ENCODE peak calls at places on chromosome 7, in six cellular contexts. T, S, D, A, B and V are unnamed samples.

GRCh38 chr7:997404-998395 is 14.7 kb downstream of the CYP2W1 start:
- DNase-seq in T (no peak), S (no peak), D (no peak), A (no peak), B (peak), V (no peak)

GRCh38 chr7:29627631-29628030 is 64.0 kb downstream of the PRR15 start:
- DNase-seq in T (no peak), S (no peak), D (no peak), A (no peak), B (no peak), V (no peak)

GRCh38 chr7:82122290-82122689 is 321.3 kb downstream of the CACNA2D1 start:
- DNase-seq in T (no peak), S (no peak), D (no peak), A (no peak), B (no peak), V (no peak)

GRCh38 chr7:112204072-112204775 is 2.0 kb downstream of the DOCK4 start:
- DNase-seq in T (no peak), S (no peak), D (no peak), A (no peak), B (no peak), V (no peak)

GRCh38 chr7:66758964-66759628 is 18.6 kb downstream of the RABGEF1 start:
- DNase-seq in T (no peak), S (no peak), D (no peak), A (no peak), B (no peak), V (no peak)

GRCh38 chr7:75033064-75033463 is 40.5 kb downstream of the RCC1L start:
- DNase-seq in T (peak), S (no peak), D (peak), A (no peak), B (peak), V (no peak)

GRCh38 chr7:37921340-37921805 is 933 bp downstream of the EPDR1 start:
- DNase-seq in T (no peak), S (no peak), D (peak), A (no peak), B (peak), V (no peak)

GRCh38 chr7:24978837-24979469 is 1.0 kb downstream of the OSBPL3 start:
- DNase-seq in T (no peak), S (no peak), D (no peak), A (no peak), B (no peak), V (no peak)

GRCh38 chr7:90432752-90433151 is 29.5 kb downstream of the CLDN12 start:
- DNase-seq in T (no peak), S (no peak), D (no peak), A (no peak), B (no peak), V (no peak)

GRCh38 chr7:120843121-120843520 is 14.8 kb downstream of the TSPAN12 start:
- DNase-seq in T (no peak), S (no peak), D (no peak), A (no peak), B (no peak), V (no peak)

GRCh38 chr7:31192996-31193395 is 140.9 kb downstream of the ADCYAP1R1 start:
- DNase-seq in T (peak), S (no peak), D (peak), A (peak), B (peak), V (peak)

GRCh38 chr7:18828333-18829100 is 288.9 kb downstream of the TWIST1 start:
- DNase-seq in T (no peak), S (no peak), D (no peak), A (no peak), B (no peak), V (no peak)

GRCh38 chr7:123748171-123748733 is 551 bp downstream of the WASL start:
- DNase-seq in T (no peak), S (no peak), D (no peak), A (peak), B (peak), V (no peak)

GRCh38 chr7:121449304-121449703 is 53.2 kb upstream of the FAM3C start:
- DNase-seq in T (no peak), S (no peak), D (no peak), A (no peak), B (no peak), V (no peak)

GRCh38 chr7:22445140-22445722 is 54.8 kb downstream of the STEAP1B start:
- DNase-seq in T (no peak), S (no peak), D (no peak), A (no peak), B (no peak), V (no peak)

GRCh38 chr7:111639894-111640293 is 77.6 kb upstream of the IMMP2L start:
- DNase-seq in T (no peak), S (no peak), D (no peak), A (no peak), B (no peak), V (no peak)

GRCh38 chr7:97499204-97499603 is 232.7 kb upstream of the TAC1 start:
- DNase-seq in T (peak), S (no peak), D (peak), A (peak), B (peak), V (no peak)

GRCh38 chr7:75608451-75609122 is 116.5 kb downstream of the SPDYE5 start:
- DNase-seq in T (no peak), S (no peak), D (no peak), A (no peak), B (no peak), V (no peak)

GRCh38 chr7:144048648-144049047 is at the start of gene OR2A5:
- DNase-seq in T (no peak), S (no peak), D (no peak), A (no peak), B (no peak), V (no peak)

GRCh38 chr7:88396295-88396947 is 89.7 kb upstream of the STEAP4 start:
- DNase-seq in T (no peak), S (no peak), D (no peak), A (no peak), B (no peak), V (no peak)

GRCh38 chr7:35185908-35186731 is 67.8 kb downstream of the TBX20 start:
- DNase-seq in T (no peak), S (no peak), D (no peak), A (no peak), B (peak), V (no peak)
- TF ChIP-seq POLR2A in T (no peak), S (no peak), D (no peak), A (no peak), B (no peak), V (no peak)

DNA sequence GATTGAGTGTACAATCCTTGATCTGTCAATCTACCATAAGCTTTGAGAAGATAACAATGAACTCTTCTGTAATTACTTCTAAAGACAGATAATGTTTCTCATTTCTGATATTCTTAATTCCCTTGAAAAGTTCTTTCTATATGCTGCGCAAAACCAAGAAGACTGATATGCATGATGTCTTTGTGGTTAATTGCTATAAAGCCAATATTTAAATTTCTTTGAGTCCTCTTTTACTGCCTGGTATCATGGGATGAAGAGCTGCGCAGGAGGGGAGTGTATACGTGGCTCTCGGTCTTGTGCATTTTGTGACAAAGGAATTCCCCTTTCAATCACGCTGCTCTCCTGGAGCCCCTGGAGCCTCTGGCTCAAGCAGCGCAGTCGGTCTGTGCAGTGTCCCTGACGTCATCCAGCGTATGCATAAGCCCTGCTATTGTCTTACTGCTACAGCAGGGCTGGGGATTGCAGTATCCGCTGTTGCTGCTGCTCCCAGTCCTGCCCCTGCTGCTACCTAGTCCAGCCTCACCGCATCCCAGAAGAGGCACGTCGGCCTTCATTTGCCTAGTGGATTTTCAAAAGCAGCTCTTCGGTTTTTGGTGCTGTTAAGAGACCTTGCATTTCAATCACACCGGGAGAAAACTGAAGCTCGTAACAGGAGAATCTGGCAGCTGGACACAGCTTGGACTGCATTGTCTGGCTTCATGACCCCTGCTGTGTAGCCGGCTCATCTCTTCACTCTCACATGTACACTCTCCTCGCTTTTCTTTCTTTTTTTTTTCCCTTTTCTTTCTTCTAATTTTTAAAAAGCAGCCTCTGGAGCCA is 66.7 kb downstream of the ST7 start:
- DNase-seq in T (no peak), S (no peak), D (no peak), A (no peak), B (peak), V (no peak)
- TF ChIP-seq POLR2AphosphoS5 in T (no peak), S (no peak), D (no peak), A (no peak), B (no peak), V (no peak)

GRCh38 chr7:5637415-5637814 is 144.0 kb downstream of the RNF216 start:
- DNase-seq in T (no peak), S (no peak), D (no peak), A (no peak), B (no peak), V (no peak)

GRCh38 chr7:5647816-5648215 is 133.6 kb downstream of the RNF216 start:
- DNase-seq in T (no peak), S (no peak), D (no peak), A (no peak), B (no peak), V (no peak)

GRCh38 chr7:5646846-5647245 is 134.6 kb downstream of the RNF216 start:
- DNase-seq in T (no peak), S (no peak), D (no peak), A (no peak), B (no peak), V (no peak)

GRCh38 chr7:5638994-5639393 is 142.5 kb downstream of the RNF216 start:
- DNase-seq in T (no peak), S (no peak), D (no peak), A (no peak), B (no peak), V (no peak)

DNA sequence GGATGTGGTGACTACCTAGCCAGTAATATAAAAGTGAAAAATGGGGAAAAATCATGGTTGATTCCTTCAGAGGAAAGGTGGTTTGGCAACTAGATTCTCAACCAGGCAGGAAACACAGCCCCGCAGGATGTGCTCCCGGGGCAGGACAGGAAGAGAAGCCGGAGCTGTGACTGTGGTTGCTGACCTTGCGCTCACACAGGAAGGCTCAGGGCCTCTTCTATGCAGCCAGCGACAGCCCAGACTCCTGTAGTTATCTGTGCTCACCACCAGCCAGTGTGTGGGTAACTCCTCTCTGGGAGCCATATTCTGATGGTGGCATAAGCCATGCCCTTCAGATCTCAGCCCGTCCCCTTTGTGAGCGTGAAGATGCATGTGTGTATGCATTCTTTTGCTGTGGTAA is 138.2 kb downstream of the RNF216 start:
- DNase-seq in T (no peak), S (no peak), D (no peak), A (no peak), B (no peak), V (no peak)
- TF ChIP-seq TAF1 in T (no peak), S (no peak), D (no peak), A (no peak), B (no peak), V (no peak)

DNA sequence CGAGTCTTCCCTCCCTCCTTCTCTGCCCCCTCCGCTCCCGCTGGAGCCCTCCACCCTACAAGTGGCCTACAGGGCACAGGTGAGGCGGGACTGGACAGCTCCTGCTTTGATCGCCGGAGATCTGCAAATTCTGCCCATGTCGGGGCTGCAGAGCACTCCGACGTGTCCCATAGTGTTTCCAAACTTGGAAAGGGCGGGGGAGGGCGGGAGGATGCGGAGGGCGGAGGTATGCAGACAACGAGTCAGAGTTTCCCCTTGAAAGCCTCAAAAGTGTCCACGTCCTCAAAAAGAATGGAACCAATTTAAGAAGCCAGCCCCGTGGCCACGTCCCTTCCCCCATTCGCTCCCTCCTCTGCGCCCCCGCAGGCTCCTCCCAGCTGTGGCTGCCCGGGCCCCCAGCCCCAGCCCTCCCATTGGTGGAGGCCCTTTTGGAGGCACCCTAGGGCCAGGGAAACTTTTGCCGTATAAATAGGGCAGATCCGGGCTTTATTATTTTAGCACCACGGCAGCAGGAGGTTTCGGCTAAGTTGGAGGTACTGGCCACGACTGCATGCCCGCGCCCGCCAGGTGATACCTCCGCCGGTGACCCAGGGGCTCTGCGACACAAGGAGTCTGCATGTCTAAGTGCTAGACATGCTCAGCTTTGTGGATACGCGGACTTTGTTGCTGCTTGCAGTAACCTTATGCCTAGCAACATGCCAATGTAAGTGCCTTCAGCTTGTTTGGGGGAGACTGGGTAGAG is at the start of gene COL1A2:
- DNase-seq in T (no peak), S (no peak), D (no peak), A (no peak), B (no peak), V (no peak)
- TF ChIP-seq POLR2A in T (peak), S (no peak), D (no peak), A (no peak), B (no peak), V (no peak)

DNA sequence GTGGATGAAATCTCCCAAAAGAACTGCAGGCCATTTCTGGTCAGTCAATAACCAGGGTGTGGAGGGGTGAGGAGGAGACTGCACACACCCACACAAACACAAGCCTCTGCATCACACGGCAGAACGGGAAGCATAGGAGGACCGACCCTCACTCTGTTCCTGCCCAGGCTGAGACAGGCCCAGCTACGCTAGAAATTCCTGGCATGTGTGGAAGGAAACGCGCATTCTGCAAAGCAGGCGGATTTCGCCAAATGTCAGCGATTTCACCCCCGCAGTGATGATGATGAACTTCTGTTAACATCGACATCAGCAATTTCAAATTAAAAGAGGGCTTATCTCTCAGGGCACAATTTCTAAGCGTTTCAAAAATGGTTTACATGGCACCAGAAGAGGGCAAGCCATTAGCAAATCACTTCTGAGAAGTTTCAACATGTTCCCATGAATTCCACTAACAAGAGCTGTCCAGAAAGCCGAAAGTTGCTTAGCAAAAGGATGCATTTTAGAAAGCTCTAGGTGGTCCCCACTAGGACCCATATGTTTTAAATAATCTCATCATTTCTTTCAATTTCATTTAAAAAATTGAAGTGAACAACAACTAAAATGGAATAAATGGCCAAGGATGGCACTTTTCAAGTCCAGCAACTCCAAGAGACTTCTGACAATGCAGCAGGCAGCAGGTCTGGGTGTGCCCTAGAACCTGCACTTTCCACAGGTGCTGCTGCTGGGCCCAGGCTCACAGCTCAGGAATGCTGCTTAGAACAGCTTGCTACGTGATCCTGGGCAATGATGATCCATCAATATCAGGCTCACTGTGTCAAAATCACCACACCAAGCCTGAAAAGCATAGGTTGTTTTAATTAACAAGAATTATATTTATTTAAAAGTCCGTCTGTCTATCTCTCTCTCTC is 148.7 kb downstream of the TNS3 start:
- DNase-seq in T (no peak), S (no peak), D (no peak), A (no peak), B (no peak), V (no peak)
- TF ChIP-seq POLR2AphosphoS5 in T (no peak), S (no peak), D (no peak), A (no peak), B (no peak), V (no peak)

GRCh38 chr7:150958071-150958552 is 20.0 kb downstream of the KCNH2 start:
- DNase-seq in T (no peak), S (no peak), D (no peak), A (no peak), B (no peak), V (no peak)
- TF ChIP-seq TAF1 in T (no peak), S (no peak), D (no peak), A (no peak), B (no peak), V (no peak)

GRCh38 chr7:151060113-151060415 is 675 bp downstream of the SLC4A2 start:
- DNase-seq in T (no peak), S (no peak), D (no peak), A (no peak), B (no peak), V (no peak)

GRCh38 chr7:151060416-151061234 is 1.2 kb downstream of the SLC4A2 start:
- DNase-seq in T (no peak), S (no peak), D (peak), A (no peak), B (no peak), V (no peak)

GRCh38 chr7:151058766-151059361 is 525 bp upstream of the SLC4A2 start:
- DNase-seq in T (no peak), S (no peak), D (no peak), A (no peak), B (no peak), V (no peak)

GRCh38 chr7:151057989-151058765 is 480 bp upstream of the CDK5 start:
- DNase-seq in T (peak), S (peak), D (peak), A (peak), B (peak), V (peak)

DNA sequence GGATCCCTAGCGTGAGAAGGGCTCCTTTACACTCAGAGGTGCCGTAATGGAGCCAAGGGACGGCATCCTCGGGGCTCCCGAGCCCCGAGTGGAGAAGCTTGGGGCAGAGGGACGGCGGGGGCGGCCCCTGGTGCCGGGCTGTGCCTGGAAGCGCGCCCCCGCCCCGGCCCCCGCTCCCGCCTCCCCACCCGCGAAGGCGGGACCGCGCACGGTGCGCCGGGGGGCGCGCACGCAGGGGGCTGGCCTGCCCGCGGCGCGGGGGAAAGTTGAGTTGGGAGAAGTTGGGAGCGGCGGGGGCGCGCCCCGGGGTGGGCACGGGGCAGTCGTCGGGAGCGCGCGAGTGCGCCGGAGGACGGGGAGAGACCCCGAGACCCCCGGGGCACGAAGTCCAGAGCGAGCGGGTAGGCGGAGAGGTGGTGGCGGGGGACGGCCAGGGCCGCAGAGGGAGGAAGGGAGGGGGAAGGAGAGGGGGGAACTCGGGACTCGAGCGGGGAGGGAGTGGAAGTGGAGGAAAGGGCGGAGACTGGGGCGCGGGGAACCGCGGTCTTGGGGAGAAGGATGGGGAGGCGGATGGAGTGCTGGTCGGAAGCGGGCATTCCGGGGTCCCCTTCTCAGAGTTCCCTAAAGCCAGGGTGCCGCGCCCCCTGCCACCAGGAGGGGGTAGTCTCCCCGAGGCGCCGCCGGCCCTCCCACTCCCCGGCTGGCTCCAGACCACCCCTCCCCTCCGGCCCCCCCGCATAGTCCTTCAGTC is at the start of gene SLC4A2:
- DNase-seq in T (no peak), S (no peak), D (peak), A (peak), B (peak), V (peak)
- TF ChIP-seq POLR2A in T (no peak), S (peak), D (no peak), A (no peak), B (peak), V (peak)